ENCODE peak calls at places on chromosome 6, in six cellular contexts. D is Calu3, S is pancreas, H is mammary epithelial cell, Z is GM13976, E is heart left ventricle. M is an unnamed sample.

GRCh38 chr6:119284861-119285521 is 64.6 kb downstream of the MAN1A1 start:
- DNase-seq in E (no peak), D (no peak), H (peak), Z (no peak), S (no peak), M (no peak)

GRCh38 chr6:133756046-133756445 is 132.9 kb upstream of the TCF21 start:
- DNase-seq in H (no peak), Z (no peak), D (no peak), E (no peak), S (no peak), M (no peak)

GRCh38 chr6:170247178-170247701 is 43.6 kb downstream of the DLL1 start:
- DNase-seq in D (no peak), S (no peak), H (peak), E (no peak), Z (no peak), M (no peak)

GRCh38 chr6:31663961-31664789 is 622 bp downstream of the GPANK1 start:
- DNase-seq in D (no peak), Z (no peak), E (no peak), S (no peak), H (peak), M (no peak)

GRCh38 chr6:38391909-38392614 is 247.7 kb downstream of the BTBD9 start:
- DNase-seq in S (no peak), Z (no peak), D (no peak), E (no peak), H (no peak), M (no peak)

GRCh38 chr6:166779381-166779780 is 152.3 kb upstream of the RPS6KA2 start:
- DNase-seq in D (no peak), Z (no peak), E (no peak), S (no peak), H (no peak), M (no peak)

GRCh38 chr6:37906121-37906520 is 86.6 kb downstream of the ZFAND3 start:
- DNase-seq in D (no peak), H (no peak), Z (no peak), E (no peak), S (no peak), M (no peak)

GRCh38 chr6:139522471-139523220 is 148.2 kb upstream of the CITED2 start:
- DNase-seq in Z (no peak), E (no peak), S (no peak), H (no peak), D (no peak), M (no peak)

GRCh38 chr6:121686611-121687023 is 251.2 kb downstream of the GJA1 start:
- DNase-seq in E (no peak), D (no peak), H (no peak), Z (no peak), S (peak), M (no peak)

GRCh38 chr6:121771937-121772717 is 336.7 kb downstream of the GJA1 start:
- DNase-seq in Z (peak), S (no peak), H (no peak), E (no peak), D (no peak), M (no peak)

GRCh38 chr6:7261030-7261841 is 51.8 kb downstream of the SSR1 start:
- DNase-seq in E (peak), H (peak), S (peak), Z (peak), D (peak), M (peak)

GRCh38 chr6:129491436-129491835 is 218.5 kb downstream of the ARHGAP18 start:
- DNase-seq in H (no peak), Z (no peak), E (no peak), S (no peak), D (no peak), M (no peak)

GRCh38 chr6:128863983-128864382 is 19.0 kb upstream of the LAMA2 start:
- DNase-seq in E (no peak), Z (no peak), H (no peak), D (no peak), S (no peak), M (no peak)

GRCh38 chr6:47168176-47168575 is 126.0 kb upstream of the ADGRF1 start:
- DNase-seq in H (peak), D (peak), Z (no peak), S (no peak), E (no peak), M (peak)

GRCh38 chr6:73879466-73879865 is 183.5 kb downstream of the CD109 start:
- DNase-seq in H (no peak), D (no peak), Z (no peak), E (no peak), S (no peak), M (no peak)

GRCh38 chr6:167827062-167827587 is 414 bp downstream of the AFDN start:
- DNase-seq in D (peak), E (peak), S (peak), H (no peak), Z (peak), M (no peak)

GRCh38 chr6:167826230-167827061 is at the start of gene AFDN:
- DNase-seq in S (peak), D (peak), Z (peak), H (peak), E (peak), M (no peak)

GRCh38 chr6:167825759-167826229 is 917 bp upstream of the AFDN start:
- DNase-seq in H (peak), S (peak), E (no peak), D (peak), Z (no peak), M (no peak)

GRCh38 chr6:167824591-167825041 is 2.1 kb upstream of the AFDN start:
- DNase-seq in Z (no peak), S (no peak), E (no peak), D (no peak), H (no peak), M (no peak)

GRCh38 chr6:167825059-167825758 is 1.5 kb upstream of the AFDN start:
- DNase-seq in E (no peak), D (no peak), S (no peak), Z (no peak), H (no peak), M (no peak)
- TF ChIP-seq CTCF in E (no peak), D (no peak), S (no peak), Z (no peak), H (no peak), M (no peak)

DNA sequence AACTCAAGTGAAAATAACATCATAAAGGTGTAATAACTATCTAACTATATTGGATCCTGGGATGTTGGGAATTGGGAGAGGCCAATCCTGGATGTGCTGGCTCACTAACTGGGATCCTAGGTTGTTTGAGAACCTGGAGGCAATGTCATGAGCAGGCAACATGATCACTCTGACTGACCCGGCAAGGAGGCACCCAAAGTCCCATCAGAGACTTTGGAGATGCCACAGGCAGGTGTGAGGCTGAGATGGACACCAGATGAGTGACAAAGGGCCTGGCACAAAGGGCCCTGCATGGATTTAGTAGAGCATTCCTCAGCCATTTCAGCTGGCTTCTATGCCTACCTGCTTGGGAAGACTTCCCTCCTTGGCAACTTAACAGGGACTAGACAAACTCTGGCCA is 38.4 kb upstream of the MYLIP start:
- DNase-seq in H (no peak), D (no peak), E (no peak), S (no peak), Z (no peak), M (no peak)
- TF ChIP-seq CTCF in H (no peak), D (no peak), E (no peak), S (no peak), Z (no peak), M (no peak)

DNA sequence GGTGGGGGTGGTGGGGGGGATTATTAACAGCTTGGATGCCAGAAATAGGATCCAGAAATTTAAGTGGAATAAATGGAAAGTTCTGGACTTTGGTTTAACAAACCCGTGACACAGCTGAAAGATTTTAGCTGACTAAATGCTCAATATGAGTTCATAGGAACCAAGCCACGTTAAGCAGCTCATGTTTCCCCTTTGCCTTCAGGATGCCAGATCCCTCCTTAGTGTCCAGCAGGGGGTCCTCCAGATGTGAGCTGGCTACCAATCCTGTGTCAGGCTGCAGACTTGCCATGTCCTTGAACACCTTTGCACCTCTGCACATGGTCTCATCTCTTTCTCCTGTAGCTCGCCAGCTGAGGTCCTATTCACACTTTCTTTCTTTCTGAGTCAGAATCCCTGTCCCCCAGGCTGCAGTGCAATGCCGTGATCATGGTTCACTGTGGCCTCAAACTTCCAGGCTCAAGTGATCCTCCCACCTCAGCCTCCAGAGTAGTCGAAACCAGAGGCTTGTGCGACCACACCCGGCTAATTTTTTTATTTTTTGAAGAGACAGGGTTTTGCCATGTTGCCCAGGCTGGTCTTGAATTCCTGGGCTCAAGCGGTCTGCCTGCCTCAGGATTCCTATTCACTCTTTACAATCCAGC is 133.3 kb upstream of the ARMC2 start:
- DNase-seq in S (no peak), Z (no peak), E (no peak), H (no peak), D (no peak), M (no peak)
- TF ChIP-seq CTCF in S (no peak), Z (no peak), E (no peak), H (no peak), D (no peak), M (no peak)

DNA sequence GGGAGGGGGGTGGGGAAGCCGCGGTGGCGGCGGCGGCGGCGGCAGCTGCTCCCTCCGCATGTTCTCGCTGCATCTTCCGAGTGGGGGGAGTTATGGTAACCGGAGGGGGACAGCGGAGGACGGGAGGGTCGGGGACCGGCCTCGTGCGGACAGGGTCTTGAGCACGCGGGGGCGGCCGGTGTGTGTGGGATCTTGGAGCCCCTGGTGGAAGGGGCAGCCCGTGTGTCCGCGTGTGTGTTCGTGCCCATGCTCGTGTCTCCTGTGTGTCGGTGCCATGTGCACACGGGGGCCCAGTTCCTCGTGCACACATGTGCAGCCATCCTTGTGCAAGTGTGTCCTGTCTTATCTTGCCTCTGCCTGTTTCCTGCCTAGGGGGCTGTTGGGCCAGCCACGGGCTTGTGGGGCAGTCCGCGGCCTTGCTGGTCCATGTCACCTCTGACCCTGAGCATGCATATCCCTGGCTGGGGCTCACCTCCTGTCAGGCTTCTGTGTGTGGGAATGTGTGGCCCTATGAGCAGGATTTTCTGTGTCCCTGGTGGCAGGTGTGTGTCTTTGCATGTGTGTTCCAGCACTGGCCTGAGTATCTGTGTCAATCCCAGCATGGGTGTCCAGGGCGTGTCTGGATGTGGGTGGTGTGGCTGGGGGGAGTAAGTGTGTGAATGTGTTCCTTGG is 8.5 kb downstream of the SYNGAP1 start:
- DNase-seq in E (no peak), H (peak), S (no peak), D (peak), Z (peak), M (no peak)
- TF ChIP-seq CTCF in E (no peak), H (peak), S (no peak), D (peak), Z (no peak), M (peak)

GRCh38 chr6:162442675-162443074 is 284.9 kb downstream of the PRKN start:
- DNase-seq in D (no peak), H (no peak), E (no peak), S (no peak), Z (no peak), M (no peak)
- TF ChIP-seq CTCF in D (no peak), H (no peak), E (peak), S (no peak), Z (no peak), M (no peak)

DNA sequence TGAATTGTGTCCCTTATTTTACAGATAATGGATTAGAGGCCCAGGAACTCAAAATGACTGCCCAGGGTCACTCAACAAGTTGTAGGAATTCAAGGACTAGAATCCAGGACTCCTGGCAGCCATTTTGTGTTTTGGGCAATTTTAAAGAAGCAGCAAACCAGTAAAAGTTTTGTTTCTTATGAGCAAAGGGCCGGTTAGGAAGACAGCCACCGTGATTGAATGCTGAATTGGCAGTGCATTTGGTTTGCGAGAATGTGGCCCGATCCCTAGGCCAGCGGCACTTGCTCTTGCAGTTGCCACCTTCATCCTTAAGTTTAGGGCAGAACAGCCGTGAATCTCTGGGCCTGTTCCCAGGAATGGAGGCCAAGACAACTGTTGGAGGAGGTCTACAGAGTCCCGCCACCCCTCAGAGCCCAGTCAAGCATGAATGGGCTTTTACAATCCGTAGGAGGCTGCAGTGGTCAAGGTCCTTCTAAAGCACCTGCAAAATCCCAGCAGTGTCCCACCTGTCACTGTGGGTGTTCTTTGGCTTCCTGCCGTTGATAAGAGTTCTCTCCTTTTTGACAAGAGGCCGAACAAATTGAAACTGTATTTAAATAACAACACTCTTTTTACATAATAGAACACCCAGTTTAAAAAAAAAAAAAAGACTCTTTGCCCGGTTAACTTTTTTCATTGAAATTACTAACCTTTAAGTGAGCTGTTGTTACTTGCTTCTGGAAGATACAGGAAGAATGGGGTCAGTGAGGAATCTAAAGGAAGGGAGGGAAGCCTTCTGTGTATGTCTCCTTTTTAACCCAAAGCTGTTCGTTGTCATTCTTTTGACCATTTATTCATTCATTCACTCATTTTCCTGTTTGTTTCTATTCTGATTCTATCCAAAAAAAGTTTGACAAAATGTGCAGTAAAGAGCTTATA is 68.7 kb downstream of the PHACTR2 start:
- DNase-seq in S (no peak), E (no peak), Z (no peak), D (no peak), H (no peak), M (no peak)
- TF ChIP-seq CTCF in S (no peak), E (no peak), Z (no peak), D (no peak), H (no peak), M (no peak)

DNA sequence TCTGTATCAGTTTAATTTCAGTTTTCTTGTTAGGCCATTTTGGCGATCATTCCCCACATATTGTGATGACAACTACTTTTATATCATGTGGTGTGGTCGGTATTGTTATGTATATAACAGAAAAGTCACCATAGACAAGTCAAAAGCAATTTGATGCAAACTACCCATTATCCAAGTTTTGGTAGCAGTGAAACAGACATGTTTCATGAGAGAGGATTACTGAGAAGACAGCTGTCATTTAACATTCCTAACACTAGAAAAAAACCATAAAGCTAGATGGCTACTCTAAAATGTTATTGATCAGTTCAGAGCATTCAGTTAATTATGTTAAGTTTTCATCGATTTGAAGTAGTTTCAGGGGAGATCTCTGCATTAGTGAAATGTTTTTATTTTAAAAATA is 462.1 kb upstream of the SOX4 start:
- DNase-seq in Z (no peak), E (no peak), S (no peak), D (no peak), H (no peak), M (no peak)
- TF ChIP-seq CTCF in Z (no peak), E (no peak), S (no peak), D (no peak), H (no peak), M (no peak)